ENCODE peak calls at places on chromosomes 6 and 20, in ten cellular contexts. One of them, this sample, is unnamed.

GRCh38 chr6:130482645-130483390 is 117.0 kb downstream of the TMEM200A start:
- DNase-seq in T follicular helper cell: no peak
- DNase-seq in cerebellum: no peak
- DNase-seq in stimulated activated CD4-positive, alpha-beta T cell treated with anti-CD3 and anti-CD28 coated beads, Interleukin-4, amount 100 ng/mL, for 1 hour: no peak
- DNase-seq in hypothalamus: no peak
- DNase-seq in body of pancreas: no peak
- DNase-seq in skeletal muscle cell: peak; percentile 47
- DNase-seq in CD4-positive, alpha-beta T cell: no peak
- DNase-seq in left ventricle myocardium inferior: no peak
- DNase-seq in activated naive CD4-positive, alpha-beta T cell treated with anti-CD3 and anti-CD28 coated beads for 36 hours: no peak
- DNase-seq in this sample: no peak

GRCh38 chr6:156747715-156748114 is 29.5 kb upstream of the ARID1B start:
- DNase-seq in T follicular helper cell: no peak
- DNase-seq in cerebellum: no peak
- DNase-seq in stimulated activated CD4-positive, alpha-beta T cell treated with anti-CD3 and anti-CD28 coated beads, Interleukin-4, amount 100 ng/mL, for 1 hour: no peak
- DNase-seq in hypothalamus: no peak
- DNase-seq in body of pancreas: no peak
- DNase-seq in skeletal muscle cell: no peak
- DNase-seq in CD4-positive, alpha-beta T cell: no peak
- DNase-seq in left ventricle myocardium inferior: no peak
- DNase-seq in activated naive CD4-positive, alpha-beta T cell treated with anti-CD3 and anti-CD28 coated beads for 36 hours: no peak
- DNase-seq in this sample: no peak

GRCh38 chr6:159214281-159214680 is 45.1 kb downstream of the FNDC1 start:
- DNase-seq in T follicular helper cell: no peak
- DNase-seq in cerebellum: no peak
- DNase-seq in stimulated activated CD4-positive, alpha-beta T cell treated with anti-CD3 and anti-CD28 coated beads, Interleukin-4, amount 100 ng/mL, for 1 hour: no peak
- DNase-seq in hypothalamus: no peak
- DNase-seq in body of pancreas: no peak
- DNase-seq in skeletal muscle cell: no peak
- DNase-seq in CD4-positive, alpha-beta T cell: no peak
- DNase-seq in left ventricle myocardium inferior: no peak
- DNase-seq in activated naive CD4-positive, alpha-beta T cell treated with anti-CD3 and anti-CD28 coated beads for 36 hours: no peak
- DNase-seq in this sample: no peak

GRCh38 chr6:11482616-11483015 is 54.9 kb upstream of the TMEM170B start:
- DNase-seq in T follicular helper cell: no peak
- DNase-seq in cerebellum: no peak
- DNase-seq in stimulated activated CD4-positive, alpha-beta T cell treated with anti-CD3 and anti-CD28 coated beads, Interleukin-4, amount 100 ng/mL, for 1 hour: no peak
- DNase-seq in hypothalamus: no peak
- DNase-seq in body of pancreas: no peak
- DNase-seq in skeletal muscle cell: no peak
- DNase-seq in CD4-positive, alpha-beta T cell: no peak
- DNase-seq in left ventricle myocardium inferior: no peak
- DNase-seq in activated naive CD4-positive, alpha-beta T cell treated with anti-CD3 and anti-CD28 coated beads for 36 hours: no peak
- DNase-seq in this sample: no peak

GRCh38 chr6:36839819-36840379 is 655 bp upstream of the CPNE5 start:
- DNase-seq in T follicular helper cell: peak; percentile 20
- DNase-seq in cerebellum: peak; percentile 34
- DNase-seq in stimulated activated CD4-positive, alpha-beta T cell treated with anti-CD3 and anti-CD28 coated beads, Interleukin-4, amount 100 ng/mL, for 1 hour: peak; percentile 52
- DNase-seq in hypothalamus: no peak
- DNase-seq in body of pancreas: peak; percentile 47
- DNase-seq in skeletal muscle cell: no peak
- DNase-seq in CD4-positive, alpha-beta T cell: peak; percentile 30
- DNase-seq in left ventricle myocardium inferior: peak; percentile 67
- DNase-seq in activated naive CD4-positive, alpha-beta T cell treated with anti-CD3 and anti-CD28 coated beads for 36 hours: peak; percentile 42
- DNase-seq in this sample: no peak

GRCh38 chr6:43629505-43630300 is 639 bp upstream of the GTPBP2 start:
- DNase-seq in T follicular helper cell: peak; percentile 75
- DNase-seq in cerebellum: peak; percentile 98
- DNase-seq in stimulated activated CD4-positive, alpha-beta T cell treated with anti-CD3 and anti-CD28 coated beads, Interleukin-4, amount 100 ng/mL, for 1 hour: peak; percentile 81
- DNase-seq in hypothalamus: peak; percentile 64
- DNase-seq in body of pancreas: peak; percentile 99
- DNase-seq in skeletal muscle cell: peak; percentile 96
- DNase-seq in CD4-positive, alpha-beta T cell: peak; percentile 69
- DNase-seq in left ventricle myocardium inferior: peak; percentile 96
- DNase-seq in activated naive CD4-positive, alpha-beta T cell treated with anti-CD3 and anti-CD28 coated beads for 36 hours: peak; percentile 98
- DNase-seq in this sample: peak; percentile 99

GRCh38 chr6:137738197-137738596 is 128.9 kb upstream of the TNFAIP3 start:
- DNase-seq in T follicular helper cell: no peak
- DNase-seq in cerebellum: no peak
- DNase-seq in stimulated activated CD4-positive, alpha-beta T cell treated with anti-CD3 and anti-CD28 coated beads, Interleukin-4, amount 100 ng/mL, for 1 hour: no peak
- DNase-seq in hypothalamus: no peak
- DNase-seq in body of pancreas: no peak
- DNase-seq in skeletal muscle cell: peak; percentile 84
- DNase-seq in CD4-positive, alpha-beta T cell: no peak
- DNase-seq in left ventricle myocardium inferior: no peak
- DNase-seq in activated naive CD4-positive, alpha-beta T cell treated with anti-CD3 and anti-CD28 coated beads for 36 hours: no peak
- DNase-seq in this sample: no peak

GRCh38 chr6:40409716-40410397 is 177.3 kb downstream of the LRFN2 start:
- DNase-seq in T follicular helper cell: no peak
- DNase-seq in cerebellum: no peak
- DNase-seq in stimulated activated CD4-positive, alpha-beta T cell treated with anti-CD3 and anti-CD28 coated beads, Interleukin-4, amount 100 ng/mL, for 1 hour: no peak
- DNase-seq in hypothalamus: no peak
- DNase-seq in body of pancreas: no peak
- DNase-seq in skeletal muscle cell: no peak
- DNase-seq in CD4-positive, alpha-beta T cell: no peak
- DNase-seq in left ventricle myocardium inferior: no peak
- DNase-seq in activated naive CD4-positive, alpha-beta T cell treated with anti-CD3 and anti-CD28 coated beads for 36 hours: no peak
- DNase-seq in this sample: no peak

GRCh38 chr20:3876676-3877075 is 12.5 kb upstream of the PANK2 start:
- DNase-seq in T follicular helper cell: no peak
- DNase-seq in cerebellum: no peak
- DNase-seq in stimulated activated CD4-positive, alpha-beta T cell treated with anti-CD3 and anti-CD28 coated beads, Interleukin-4, amount 100 ng/mL, for 1 hour: no peak
- DNase-seq in hypothalamus: no peak
- DNase-seq in body of pancreas: no peak
- DNase-seq in skeletal muscle cell: no peak
- DNase-seq in CD4-positive, alpha-beta T cell: no peak
- DNase-seq in left ventricle myocardium inferior: no peak
- DNase-seq in activated naive CD4-positive, alpha-beta T cell treated with anti-CD3 and anti-CD28 coated beads for 36 hours: no peak
- DNase-seq in this sample: no peak

GRCh38 chr20:15682690-15683089 is 890.6 kb downstream of the KIF16B start:
- DNase-seq in T follicular helper cell: no peak
- DNase-seq in cerebellum: no peak
- DNase-seq in stimulated activated CD4-positive, alpha-beta T cell treated with anti-CD3 and anti-CD28 coated beads, Interleukin-4, amount 100 ng/mL, for 1 hour: no peak
- DNase-seq in hypothalamus: no peak
- DNase-seq in body of pancreas: no peak
- DNase-seq in skeletal muscle cell: no peak
- DNase-seq in CD4-positive, alpha-beta T cell: no peak
- DNase-seq in left ventricle myocardium inferior: no peak
- DNase-seq in activated naive CD4-positive, alpha-beta T cell treated with anti-CD3 and anti-CD28 coated beads for 36 hours: no peak
- DNase-seq in this sample: no peak

GRCh38 chr20:62980970-62981369 is 25.8 kb downstream of the BHLHE23 start:
- DNase-seq in T follicular helper cell: peak; percentile 48
- DNase-seq in cerebellum: peak; percentile 40
- DNase-seq in stimulated activated CD4-positive, alpha-beta T cell treated with anti-CD3 and anti-CD28 coated beads, Interleukin-4, amount 100 ng/mL, for 1 hour: peak; percentile 42
- DNase-seq in hypothalamus: no peak
- DNase-seq in body of pancreas: no peak
- DNase-seq in skeletal muscle cell: no peak
- DNase-seq in CD4-positive, alpha-beta T cell: no peak
- DNase-seq in left ventricle myocardium inferior: no peak
- DNase-seq in activated naive CD4-positive, alpha-beta T cell treated with anti-CD3 and anti-CD28 coated beads for 36 hours: peak; percentile 63
- DNase-seq in this sample: peak; percentile 28

GRCh38 chr6:19804362-19805145 is 32.6 kb upstream of the ID4 start:
- DNase-seq in T follicular helper cell: no peak
- DNase-seq in cerebellum: peak; percentile 88
- DNase-seq in stimulated activated CD4-positive, alpha-beta T cell treated with anti-CD3 and anti-CD28 coated beads, Interleukin-4, amount 100 ng/mL, for 1 hour: peak; percentile 49
- DNase-seq in hypothalamus: peak; percentile 88
- DNase-seq in body of pancreas: peak; percentile 97
- DNase-seq in skeletal muscle cell: peak; percentile 91
- DNase-seq in CD4-positive, alpha-beta T cell: peak; percentile 6
- DNase-seq in left ventricle myocardium inferior: peak; percentile 95
- DNase-seq in activated naive CD4-positive, alpha-beta T cell treated with anti-CD3 and anti-CD28 coated beads for 36 hours: peak; percentile 81
- DNase-seq in this sample: peak; percentile 82

GRCh38 chr6:27237089-27237723 is 10.3 kb upstream of the PRSS16 start:
- DNase-seq in T follicular helper cell: no peak
- DNase-seq in cerebellum: no peak
- DNase-seq in stimulated activated CD4-positive, alpha-beta T cell treated with anti-CD3 and anti-CD28 coated beads, Interleukin-4, amount 100 ng/mL, for 1 hour: peak; percentile 53
- DNase-seq in hypothalamus: no peak
- DNase-seq in body of pancreas: no peak
- DNase-seq in skeletal muscle cell: no peak
- DNase-seq in CD4-positive, alpha-beta T cell: no peak
- DNase-seq in left ventricle myocardium inferior: no peak
- DNase-seq in activated naive CD4-positive, alpha-beta T cell treated with anti-CD3 and anti-CD28 coated beads for 36 hours: peak; percentile 75
- DNase-seq in this sample: peak; percentile 23

GRCh38 chr20:5191829-5192569 is 65.2 kb downstream of the CDS2 start:
- DNase-seq in T follicular helper cell: peak; percentile 9
- DNase-seq in cerebellum: peak; percentile 86
- DNase-seq in stimulated activated CD4-positive, alpha-beta T cell treated with anti-CD3 and anti-CD28 coated beads, Interleukin-4, amount 100 ng/mL, for 1 hour: no peak
- DNase-seq in hypothalamus: no peak
- DNase-seq in body of pancreas: peak; percentile 35
- DNase-seq in skeletal muscle cell: peak; percentile 39
- DNase-seq in CD4-positive, alpha-beta T cell: peak; percentile 7
- DNase-seq in left ventricle myocardium inferior: no peak
- DNase-seq in activated naive CD4-positive, alpha-beta T cell treated with anti-CD3 and anti-CD28 coated beads for 36 hours: peak; percentile 67
- DNase-seq in this sample: peak; percentile 92

GRCh38 chr20:34705383-34706021 is 1.4 kb downstream of the TP53INP2 start:
- DNase-seq in T follicular helper cell: no peak
- DNase-seq in cerebellum: no peak
- DNase-seq in stimulated activated CD4-positive, alpha-beta T cell treated with anti-CD3 and anti-CD28 coated beads, Interleukin-4, amount 100 ng/mL, for 1 hour: no peak
- DNase-seq in hypothalamus: peak; percentile 22
- DNase-seq in body of pancreas: peak; percentile 38
- DNase-seq in skeletal muscle cell: no peak
- DNase-seq in CD4-positive, alpha-beta T cell: no peak
- DNase-seq in left ventricle myocardium inferior: peak; percentile 41
- DNase-seq in activated naive CD4-positive, alpha-beta T cell treated with anti-CD3 and anti-CD28 coated beads for 36 hours: peak; percentile 63
- DNase-seq in this sample: no peak

GRCh38 chr6:106215608-106216007 is 110.0 kb downstream of the ATG5 start:
- DNase-seq in T follicular helper cell: no peak
- DNase-seq in cerebellum: no peak
- DNase-seq in stimulated activated CD4-positive, alpha-beta T cell treated with anti-CD3 and anti-CD28 coated beads, Interleukin-4, amount 100 ng/mL, for 1 hour: no peak
- DNase-seq in hypothalamus: no peak
- DNase-seq in body of pancreas: no peak
- DNase-seq in skeletal muscle cell: no peak
- DNase-seq in CD4-positive, alpha-beta T cell: no peak
- DNase-seq in left ventricle myocardium inferior: no peak
- DNase-seq in activated naive CD4-positive, alpha-beta T cell treated with anti-CD3 and anti-CD28 coated beads for 36 hours: no peak
- DNase-seq in this sample: no peak

GRCh38 chr6:30854641-30855040 is 29.7 kb upstream of the DDR1 start:
- DNase-seq in T follicular helper cell: no peak
- DNase-seq in cerebellum: no peak
- DNase-seq in stimulated activated CD4-positive, alpha-beta T cell treated with anti-CD3 and anti-CD28 coated beads, Interleukin-4, amount 100 ng/mL, for 1 hour: no peak
- DNase-seq in hypothalamus: no peak
- DNase-seq in body of pancreas: no peak
- DNase-seq in skeletal muscle cell: no peak
- DNase-seq in CD4-positive, alpha-beta T cell: no peak
- DNase-seq in left ventricle myocardium inferior: no peak
- DNase-seq in activated naive CD4-positive, alpha-beta T cell treated with anti-CD3 and anti-CD28 coated beads for 36 hours: no peak
- DNase-seq in this sample: no peak

This sample was measured in G401.